ENCODE peak calls at places on chromosome 17, in nine cellular contexts. One of them, this sample, is unnamed.

GRCh38 chr17:21815352-21816063 is 123.2 kb downstream of the KCNJ18 start:
- DNase-seq in AG10803: no peak
- DNase-seq in RCC 7860: no peak
- DNase-seq in left ventricle myocardium inferior: no peak
- DNase-seq in neuronal stem cell: no peak
- DNase-seq in Calu3: no peak
- DNase-seq in keratinocyte: no peak
- DNase-seq in hippocampal formation: no peak
- DNase-seq in stimulated activated CD8-positive, alpha-beta memory T cell treated with anti-CD3 and anti-CD28 coated beads, Interleukin-4, amount 100 ng/mL, for 1 hour: no peak
- DNase-seq in this sample: no peak

GRCh38 chr17:6472517-6472916 is 28.3 kb downstream of the PIMREG start:
- DNase-seq in AG10803: no peak
- DNase-seq in RCC 7860: no peak
- DNase-seq in left ventricle myocardium inferior: no peak
- DNase-seq in neuronal stem cell: no peak
- DNase-seq in Calu3: no peak
- DNase-seq in keratinocyte: no peak
- DNase-seq in hippocampal formation: no peak
- DNase-seq in stimulated activated CD8-positive, alpha-beta memory T cell treated with anti-CD3 and anti-CD28 coated beads, Interleukin-4, amount 100 ng/mL, for 1 hour: no peak
- DNase-seq in this sample: no peak

GRCh38 chr17:694239-694638 is 20.4 kb downstream of the VPS53 start:
- DNase-seq in AG10803: peak; percentile 99
- DNase-seq in RCC 7860: peak; percentile 99
- DNase-seq in left ventricle myocardium inferior: no peak
- DNase-seq in neuronal stem cell: no peak
- DNase-seq in Calu3: no peak
- DNase-seq in keratinocyte: peak; percentile 85
- DNase-seq in hippocampal formation: no peak
- DNase-seq in stimulated activated CD8-positive, alpha-beta memory T cell treated with anti-CD3 and anti-CD28 coated beads, Interleukin-4, amount 100 ng/mL, for 1 hour: no peak
- DNase-seq in this sample: no peak

GRCh38 chr17:37493249-37494027 is 3.7 kb downstream of the DUSP14 start:
- DNase-seq in AG10803: peak; percentile 99
- DNase-seq in RCC 7860: peak; percentile 79
- DNase-seq in left ventricle myocardium inferior: no peak
- DNase-seq in neuronal stem cell: no peak
- DNase-seq in Calu3: no peak
- DNase-seq in keratinocyte: peak; percentile 91
- DNase-seq in hippocampal formation: no peak
- DNase-seq in stimulated activated CD8-positive, alpha-beta memory T cell treated with anti-CD3 and anti-CD28 coated beads, Interleukin-4, amount 100 ng/mL, for 1 hour: no peak
- DNase-seq in this sample: no peak

GRCh38 chr17:9306086-9306485 is 269.5 kb downstream of the STX8 start:
- DNase-seq in AG10803: no peak
- DNase-seq in RCC 7860: peak; percentile 11
- DNase-seq in left ventricle myocardium inferior: no peak
- DNase-seq in neuronal stem cell: no peak
- DNase-seq in Calu3: no peak
- DNase-seq in keratinocyte: no peak
- DNase-seq in hippocampal formation: no peak
- DNase-seq in stimulated activated CD8-positive, alpha-beta memory T cell treated with anti-CD3 and anti-CD28 coated beads, Interleukin-4, amount 100 ng/mL, for 1 hour: no peak
- DNase-seq in this sample: no peak

GRCh38 chr17:65222216-65222738 is 85.1 kb downstream of the RGS9 start:
- DNase-seq in AG10803: peak; percentile 23
- DNase-seq in RCC 7860: no peak
- DNase-seq in left ventricle myocardium inferior: no peak
- DNase-seq in neuronal stem cell: no peak
- DNase-seq in Calu3: no peak
- DNase-seq in keratinocyte: no peak
- DNase-seq in hippocampal formation: no peak
- DNase-seq in stimulated activated CD8-positive, alpha-beta memory T cell treated with anti-CD3 and anti-CD28 coated beads, Interleukin-4, amount 100 ng/mL, for 1 hour: no peak
- DNase-seq in this sample: no peak

GRCh38 chr17:32746280-32746679 is 130.6 kb downstream of the MYO1D start:
- DNase-seq in AG10803: no peak
- DNase-seq in RCC 7860: no peak
- DNase-seq in left ventricle myocardium inferior: no peak
- DNase-seq in neuronal stem cell: no peak
- DNase-seq in Calu3: no peak
- DNase-seq in keratinocyte: no peak
- DNase-seq in hippocampal formation: no peak
- DNase-seq in stimulated activated CD8-positive, alpha-beta memory T cell treated with anti-CD3 and anti-CD28 coated beads, Interleukin-4, amount 100 ng/mL, for 1 hour: no peak
- DNase-seq in this sample: no peak

GRCh38 chr17:61279476-61280145 is 120.0 kb upstream of the TBX2 start:
- DNase-seq in AG10803: peak; percentile 36
- DNase-seq in RCC 7860: no peak
- DNase-seq in left ventricle myocardium inferior: no peak
- DNase-seq in neuronal stem cell: no peak
- DNase-seq in Calu3: no peak
- DNase-seq in keratinocyte: no peak
- DNase-seq in hippocampal formation: no peak
- DNase-seq in stimulated activated CD8-positive, alpha-beta memory T cell treated with anti-CD3 and anti-CD28 coated beads, Interleukin-4, amount 100 ng/mL, for 1 hour: no peak
- DNase-seq in this sample: peak; percentile 10

GRCh38 chr17:1082579-1082978 is 85.7 kb downstream of the TIMM22 start:
- DNase-seq in AG10803: peak; percentile 4
- DNase-seq in RCC 7860: no peak
- DNase-seq in left ventricle myocardium inferior: no peak
- DNase-seq in neuronal stem cell: no peak
- DNase-seq in Calu3: peak; percentile 46
- DNase-seq in keratinocyte: no peak
- DNase-seq in hippocampal formation: no peak
- DNase-seq in stimulated activated CD8-positive, alpha-beta memory T cell treated with anti-CD3 and anti-CD28 coated beads, Interleukin-4, amount 100 ng/mL, for 1 hour: no peak
- DNase-seq in this sample: no peak

GRCh38 chr17:27532269-27533067 is 76.2 kb downstream of the KSR1 start:
- DNase-seq in AG10803: peak; percentile 79
- DNase-seq in RCC 7860: no peak
- DNase-seq in left ventricle myocardium inferior: peak; percentile 28
- DNase-seq in neuronal stem cell: no peak
- DNase-seq in Calu3: no peak
- DNase-seq in keratinocyte: no peak
- DNase-seq in hippocampal formation: no peak
- DNase-seq in stimulated activated CD8-positive, alpha-beta memory T cell treated with anti-CD3 and anti-CD28 coated beads, Interleukin-4, amount 100 ng/mL, for 1 hour: no peak
- DNase-seq in this sample: peak; percentile 14

This sample was measured in GOT3.